ENCODE peak calls at places on chromosome 14, in eight cellular contexts. U is effector memory CD4-positive, alpha-beta T cell; M is neuronal stem cell; W is NCI-H1417 treated with DMSO at 0.1 percent for 48 hours; P is uterus; F is NCI-H345; E is CD4-positive, alpha-beta memory T cell; B is mesothelial cell of epicardium. S is an unnamed sample.

GRCh38 chr14:78667141-78667540 is 497.0 kb downstream of the NRXN3 start:
- DNase-seq in U (no peak), M (no peak), W (no peak), P (no peak), F (no peak), E (no peak), B (no peak), S (no peak)

GRCh38 chr14:36522347-36522971 is 2.4 kb upstream of the NKX2-1 start:
- DNase-seq in U (no peak), M (peak), W (no peak), P (no peak), F (no peak), E (no peak), B (no peak), S (no peak)

GRCh38 chr14:53509227-53509822 is 356.2 kb upstream of the DDHD1 start:
- DNase-seq in U (no peak), M (no peak), W (no peak), P (peak), F (peak), E (no peak), B (no peak), S (no peak)

GRCh38 chr14:70697681-70698080 is 56.0 kb downstream of the TTC9 start:
- DNase-seq in U (no peak), M (no peak), W (no peak), P (no peak), F (no peak), E (no peak), B (no peak), S (no peak)

GRCh38 chr14:49620182-49621113 is at the start of the genes MGAT2 and RPL36AL:
- DNase-seq in U (peak), M (peak), W (peak), P (peak), F (peak), E (peak), B (peak), S (peak)

GRCh38 chr14:34628681-34629135 is 1.2 kb downstream of the SNX6 start:
- DNase-seq in U (peak), M (no peak), W (no peak), P (no peak), F (no peak), E (peak), B (no peak), S (no peak)

GRCh38 chr14:59425322-59425945 is 39.7 kb downstream of the GPR135 start:
- DNase-seq in U (no peak), M (no peak), W (no peak), P (no peak), F (no peak), E (no peak), B (no peak), S (no peak)

GRCh38 chr14:38042356-38042755 is 165.3 kb upstream of the SSTR1 start:
- DNase-seq in U (no peak), M (no peak), W (no peak), P (no peak), F (no peak), E (no peak), B (no peak), S (no peak)

GRCh38 chr14:68965261-68965761 is 13.8 kb downstream of the ACTN1 start:
- DNase-seq in U (no peak), M (no peak), W (no peak), P (no peak), F (no peak), E (no peak), B (no peak), S (no peak)

GRCh38 chr14:24056800-24057184 is 5.0 kb downstream of the CARMIL3 start:
- DNase-seq in U (no peak), M (no peak), W (no peak), P (no peak), F (no peak), E (no peak), B (no peak), S (no peak)

GRCh38 chr14:21090194-21090939 is 8.1 kb downstream of the ZNF219 start:
- DNase-seq in U (no peak), M (no peak), W (no peak), P (no peak), F (peak), E (no peak), B (no peak), S (peak)

GRCh38 chr14:75831971-75832370 is 149.8 kb downstream of the TGFB3 start:
- DNase-seq in U (no peak), M (no peak), W (no peak), P (peak), F (no peak), E (no peak), B (no peak), S (no peak)

GRCh38 chr14:51638071-51638944 is 13.4 kb upstream of the FRMD6 start:
- DNase-seq in U (no peak), M (no peak), W (no peak), P (no peak), F (no peak), E (no peak), B (no peak), S (no peak)

GRCh38 chr14:90575336-90575735 is 178.5 kb downstream of the CALM1 start:
- DNase-seq in U (no peak), M (no peak), W (no peak), P (no peak), F (no peak), E (no peak), B (no peak), S (no peak)

GRCh38 chr14:36293824-36294223 is 26.6 kb downstream of the MBIP start:
- DNase-seq in U (no peak), M (no peak), W (no peak), P (no peak), F (no peak), E (no peak), B (no peak), S (no peak)

GRCh38 chr14:76926521-76927251 is 100.5 kb downstream of the LRRC74A start:
- DNase-seq in U (peak), M (no peak), W (no peak), P (peak), F (no peak), E (peak), B (no peak), S (no peak)

GRCh38 chr14:91390165-91390778 is 27.3 kb downstream of the CCDC88C start:
- DNase-seq in U (no peak), M (no peak), W (no peak), P (no peak), F (peak), E (no peak), B (no peak), S (no peak)

GRCh38 chr14:102029956-102030355 is 56.9 kb downstream of the HSP90AA1 start:
- DNase-seq in U (no peak), M (no peak), W (no peak), P (no peak), F (no peak), E (no peak), B (no peak), S (no peak)

GRCh38 chr14:69877492-69877891 is 1.7 kb upstream of the SMOC1 start:
- DNase-seq in U (no peak), M (no peak), W (no peak), P (no peak), F (peak), E (no peak), B (no peak), S (no peak)

GRCh38 chr14:75258079-75258802 is 20.4 kb upstream of the FOS start:
- DNase-seq in U (no peak), M (no peak), W (no peak), P (peak), F (no peak), E (no peak), B (no peak), S (no peak)

GRCh38 chr14:93757185-93757584 is 31.1 kb downstream of the PRIMA1 start:
- DNase-seq in U (no peak), M (no peak), W (no peak), P (no peak), F (no peak), E (no peak), B (no peak), S (no peak)

GRCh38 chr14:21098134-21098891 is at the start of gene ZNF219:
- DNase-seq in U (peak), M (peak), W (no peak), P (peak), F (peak), E (peak), B (peak), S (peak)

GRCh38 chr14:71686677-71687076 is 245.6 kb upstream of the RGS6 start:
- DNase-seq in U (no peak), M (no peak), W (no peak), P (peak), F (no peak), E (no peak), B (no peak), S (no peak)

GRCh38 chr14:91315844-91316267 is 71.4 kb upstream of the GPR68 start:
- DNase-seq in U (peak), M (no peak), W (no peak), P (no peak), F (no peak), E (peak), B (no peak), S (no peak)

GRCh38 chr14:80776186-80776585 is 165.4 kb downstream of the CEP128 start:
- DNase-seq in U (no peak), M (no peak), W (no peak), P (no peak), F (no peak), E (no peak), B (no peak), S (no peak)

GRCh38 chr14:69263364-69263763 is 3.4 kb downstream of the GALNT16 start:
- DNase-seq in U (no peak), M (no peak), W (no peak), P (peak), F (no peak), E (no peak), B (no peak), S (no peak)

GRCh38 chr14:37036669-37037341 is 135.6 kb downstream of the SLC25A21 start:
- DNase-seq in U (no peak), M (no peak), W (no peak), P (no peak), F (no peak), E (no peak), B (no peak), S (no peak)